ENCODE peak calls at places on chromosomes 2 and 18, in six cellular contexts. T is A549; Z is HL-60; X is hepatocyte; J is CD8-positive, alpha-beta T cell; M is mesenchymal stem cell. B is an unnamed sample.

GRCh38 chr2:132584976-132585817 is 84.8 kb downstream of the LYPD1 start:
- DNase-seq in Z (no peak), M (no peak), X (no peak), T (no peak), J (no peak), B (no peak)

GRCh38 chr2:35343135-35343534 is 1012.4 kb upstream of the CRIM1 start:
- DNase-seq in X (no peak), J (no peak), M (no peak), T (peak; percentile 29), Z (no peak), B (no peak)

GRCh38 chr2:210654091-210654490 is 97.7 kb downstream of the CPS1 start:
- DNase-seq in M (no peak), Z (no peak), J (no peak), X (no peak), T (no peak), B (no peak)

GRCh38 chr2:119929537-119929936 is 83.3 kb upstream of the EPB41L5 start:
- DNase-seq in Z (no peak), X (no peak), T (no peak), M (no peak), J (peak; percentile 15), B (no peak)

GRCh38 chr2:37657471-37657870 is 14.0 kb downstream of the CDC42EP3 start:
- DNase-seq in J (no peak), T (no peak), X (no peak), Z (no peak), M (no peak), B (no peak)

GRCh38 chr2:42098571-42099430 is 51.0 kb downstream of the PKDCC start:
- DNase-seq in J (no peak), Z (peak; percentile 54), M (no peak), T (no peak), X (no peak), B (no peak)

GRCh38 chr2:147227313-147227712 is 617.5 kb upstream of the ACVR2A start:
- DNase-seq in Z (no peak), X (no peak), M (no peak), J (no peak), T (no peak), B (no peak)

GRCh38 chr2:73952499-73953446 is 26.1 kb downstream of the DGUOK start:
- DNase-seq in M (peak; percentile 50), T (no peak), X (no peak), J (no peak), Z (no peak), B (peak; percentile 23)

GRCh38 chr18:74155276-74155675 is 7.0 kb downstream of the TIMM21 start:
- DNase-seq in T (no peak), Z (no peak), J (no peak), X (no peak), M (no peak), B (no peak)

GRCh38 chr2:60735496-60736250 is 20.4 kb upstream of the PAPOLG start:
- DNase-seq in M (no peak), T (no peak), J (peak; percentile 24), X (peak; percentile 16), Z (no peak), B (no peak)

GRCh38 chr18:74402806-74403433 is 54.2 kb downstream of the DIPK1C start:
- DNase-seq in X (peak; percentile 19), J (no peak), Z (no peak), M (no peak), T (no peak), B (no peak)

DNA sequence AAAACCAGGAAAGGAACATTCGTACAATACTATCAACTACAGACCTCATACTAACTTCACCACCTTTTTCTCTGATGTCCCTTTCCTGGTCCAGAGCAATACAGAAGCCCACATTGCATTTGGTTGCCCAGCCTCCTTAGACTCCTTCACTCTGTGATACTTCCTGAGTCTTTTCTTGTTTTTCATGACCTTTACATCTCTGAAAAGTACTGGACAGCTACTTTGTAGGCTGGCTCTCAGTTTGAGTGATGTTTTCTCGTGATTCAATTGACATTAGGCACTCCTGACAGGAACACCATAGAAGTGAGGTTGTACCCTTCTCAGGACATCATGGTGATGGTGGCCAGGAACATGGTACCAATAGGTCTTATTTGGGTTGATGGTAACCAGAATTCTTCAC is 185.9 kb upstream of the SLC39A10 start:
- DNase-seq in X (no peak), Z (no peak), T (no peak), J (no peak), M (no peak), B (no peak)
- H3K27ac ChIP-seq in X (no peak overlapping the region), Z (no peak overlapping the region), T (no peak overlapping the region), J (no peak overlapping the region), M (no peak overlapping the region), B (no peak overlapping the region)

GRCh38 chr18:8366070-8366469 is 243.2 kb upstream of the RAB12 start:
- DNase-seq in Z (no peak), J (no peak), M (no peak), T (no peak), X (no peak), B (no peak)

GRCh38 chr18:8367217-8367988 is 241.8 kb upstream of the RAB12 start:
- DNase-seq in T (peak; percentile 7), Z (peak; percentile 4), J (no peak), M (peak; percentile 12), X (peak; percentile 70), B (no peak)

GRCh38 chr18:8366656-8367055 is 242.6 kb upstream of the RAB12 start:
- DNase-seq in J (no peak), Z (no peak), T (no peak), X (peak; percentile 7), M (no peak), B (no peak)

GRCh38 chr18:8365528-8365927 is 243.7 kb upstream of the RAB12 start:
- DNase-seq in T (no peak), M (no peak), Z (no peak), X (no peak), J (no peak), B (no peak)

DNA sequence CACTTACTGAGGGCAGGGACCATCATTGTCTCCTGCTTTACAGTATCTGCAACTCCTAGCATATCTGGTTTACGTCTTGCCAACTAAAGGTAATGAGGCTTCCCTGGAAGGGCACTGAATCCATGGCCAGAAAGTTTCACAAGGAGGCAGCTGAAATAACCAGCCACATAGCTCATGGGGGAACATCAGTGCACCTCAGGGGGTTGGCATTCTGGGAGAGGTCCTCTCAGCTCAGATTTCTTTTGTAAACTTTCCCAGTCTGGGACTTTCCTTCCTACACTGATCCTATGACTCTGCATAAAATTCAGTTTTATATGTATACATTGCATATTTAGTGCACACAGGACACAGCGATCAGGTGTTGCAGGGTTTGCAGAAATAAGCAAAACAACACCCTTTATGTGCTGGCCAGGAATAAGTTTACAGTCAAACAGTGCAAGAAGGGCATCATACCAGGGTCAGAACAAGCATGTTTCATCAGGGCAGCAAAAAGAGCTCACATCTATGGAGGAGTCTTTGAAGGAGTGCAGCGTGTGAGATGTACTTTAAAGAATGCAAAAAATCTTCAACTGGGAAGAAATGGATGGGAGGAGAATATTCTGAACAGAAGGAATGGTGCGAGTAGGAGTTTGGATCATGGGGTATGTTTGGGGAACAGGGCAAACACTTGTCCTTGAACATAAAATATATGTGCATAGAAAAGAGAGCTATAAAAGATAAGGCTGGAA is 240.6 kb upstream of the RAB12 start:
- DNase-seq in J (no peak), T (no peak), Z (no peak), X (no peak), M (no peak), B (no peak)
- H3K27ac ChIP-seq in J (no peak overlapping the region), T (peak overlapping the region; percentile 62), Z (no peak overlapping the region), X (no peak overlapping the region), M (no peak overlapping the region), B (no peak overlapping the region)

GRCh38 chr18:48730010-48730409 is 191.2 kb downstream of the CTIF start:
- DNase-seq in M (no peak), T (no peak), Z (no peak), X (no peak), J (no peak), B (no peak)

GRCh38 chr18:48732767-48733424 is 194.1 kb downstream of the CTIF start:
- DNase-seq in T (no peak), J (no peak), X (no peak), M (no peak), Z (no peak), B (no peak)

GRCh38 chr18:48727685-48728084 is 188.9 kb downstream of the CTIF start:
- DNase-seq in M (peak; percentile 66), J (no peak), Z (no peak), T (no peak), X (no peak), B (no peak)

GRCh38 chr18:48728204-48728833 is 189.5 kb downstream of the CTIF start:
- DNase-seq in J (no peak), X (no peak), Z (no peak), T (no peak), M (peak; percentile 97), B (no peak)

GRCh38 chr18:48729421-48729820 is 190.6 kb downstream of the CTIF start:
- DNase-seq in X (no peak), Z (no peak), J (no peak), T (no peak), M (peak; percentile 53), B (no peak)
- H3K27ac ChIP-seq in X (no peak overlapping the region), Z (no peak overlapping the region), J (no peak overlapping the region), T (no peak overlapping the region), M (no peak overlapping the region), B (no peak overlapping the region)

GRCh38 chr18:35215026-35215425 is 25.8 kb upstream of the ZNF397 start:
- DNase-seq in T (no peak), J (no peak), X (no peak), Z (no peak), M (no peak), B (no peak)
- H3K27ac ChIP-seq in T (no peak overlapping the region), J (no peak overlapping the region), X (no peak overlapping the region), Z (no peak overlapping the region), M (no peak overlapping the region), B (no peak overlapping the region)

GRCh38 chr2:30149513-30149912 is 2.7 kb downstream of the YPEL5 start:
- DNase-seq in T (no peak), M (peak; percentile 58), J (no peak), X (peak; percentile 37), Z (peak; percentile 12), B (no peak)
- H3K27ac ChIP-seq in T (no peak overlapping the region), M (no peak overlapping the region), J (no peak overlapping the region), X (no peak overlapping the region), Z (no peak overlapping the region), B (no peak overlapping the region)

GRCh38 chr2:79394485-79394859 is 118.4 kb upstream of the CTNNA2 start:
- DNase-seq in M (no peak), Z (no peak), J (no peak), T (no peak), X (no peak), B (no peak)

GRCh38 chr2:79389475-79389874 is 123.4 kb upstream of the CTNNA2 start:
- DNase-seq in M (no peak), X (no peak), T (no peak), J (no peak), Z (no peak), B (no peak)

GRCh38 chr2:79393806-79394484 is 118.9 kb upstream of the CTNNA2 start:
- DNase-seq in J (no peak), T (no peak), Z (no peak), M (peak; percentile 3), X (peak; percentile 33), B (no peak)

GRCh38 chr2:79393107-79393506 is 119.7 kb upstream of the CTNNA2 start:
- DNase-seq in Z (no peak), M (no peak), J (no peak), X (no peak), T (no peak), B (no peak)
- H3K27ac ChIP-seq in Z (no peak overlapping the region), M (no peak overlapping the region), J (no peak overlapping the region), X (peak overlapping the region; percentile 15), T (no peak overlapping the region), B (peak overlapping the region; percentile 29)

DNA sequence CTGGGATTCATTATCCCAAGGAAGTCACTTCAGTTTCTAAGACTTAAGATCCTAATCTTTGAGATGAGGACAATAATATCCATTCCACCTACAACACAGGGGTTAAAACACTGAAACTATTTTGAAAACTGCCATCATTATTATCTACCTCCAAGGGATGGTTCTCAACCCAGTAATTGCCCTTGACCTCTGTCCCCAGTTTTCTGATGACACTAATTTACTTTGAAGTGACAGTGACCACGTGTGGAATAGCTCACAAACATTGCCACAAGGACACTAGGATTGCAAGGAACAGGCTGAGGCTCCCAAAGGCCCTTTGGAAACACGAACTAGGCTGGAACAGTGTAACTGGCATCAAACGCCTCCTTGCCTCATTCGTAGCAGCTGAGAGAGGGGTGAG is 78.4 kb downstream of the UXS1 start:
- DNase-seq in Z (no peak), T (no peak), X (no peak), M (no peak), J (no peak), B (no peak)
- H3K27ac ChIP-seq in Z (no peak overlapping the region), T (peak overlapping the region; percentile 78), X (no peak overlapping the region), M (no peak overlapping the region), J (no peak overlapping the region), B (no peak overlapping the region)

B was measured in caudate nucleus.